ENCODE peak calls at places on chromosome 9, in eight cellular contexts. F, J, S, R, Y, T, P and N are unnamed samples.

GRCh38 chr9:133991964-133992779 is at the start of gene VAV2:
- DNase-seq in F (peak), J (peak), S (peak), R (peak), Y (no peak), T (peak), P (peak), N (peak)

GRCh38 chr9:124127290-124127646 is 115.7 kb downstream of the LHX2 start:
- DNase-seq in F (no peak), J (no peak), S (no peak), R (no peak), Y (no peak), T (no peak), P (no peak), N (no peak)

GRCh38 chr9:23611874-23612273 is 214.2 kb downstream of the ELAVL2 start:
- DNase-seq in F (no peak), J (no peak), S (no peak), R (no peak), Y (no peak), T (no peak), P (no peak), N (no peak)

GRCh38 chr9:77714077-77714549 is 66.0 kb upstream of the GNA14 start:
- DNase-seq in F (no peak), J (no peak), S (no peak), R (no peak), Y (no peak), T (no peak), P (no peak), N (no peak)

GRCh38 chr9:121360975-121361374 is 9.1 kb downstream of the STOM start:
- DNase-seq in F (no peak), J (no peak), S (no peak), R (no peak), Y (no peak), T (no peak), P (no peak), N (no peak)

GRCh38 chr9:100428871-100429654 is 2.1 kb downstream of the MSANTD3 start:
- DNase-seq in F (no peak), J (no peak), S (no peak), R (no peak), Y (peak), T (no peak), P (peak), N (no peak)

GRCh38 chr9:89850633-89851325 is 246.0 kb downstream of the GADD45G start:
- DNase-seq in F (no peak), J (no peak), S (no peak), R (no peak), Y (peak), T (no peak), P (peak), N (no peak)

GRCh38 chr9:111158375-111158774 is 120.1 kb upstream of the LPAR1 start:
- DNase-seq in F (no peak), J (no peak), S (no peak), R (no peak), Y (no peak), T (no peak), P (no peak), N (no peak)

GRCh38 chr9:113511047-113511521 is 47.6 kb downstream of the RGS3 start:
- DNase-seq in F (no peak), J (no peak), S (no peak), R (no peak), Y (no peak), T (peak), P (no peak), N (peak)

GRCh38 chr9:96344458-96345180 is 38.9 kb downstream of the SLC35D2 start:
- DNase-seq in F (peak), J (no peak), S (no peak), R (peak), Y (peak), T (peak), P (peak), N (no peak)

GRCh38 chr9:109476781-109477268 is 21.3 kb downstream of the PTPN3 start:
- DNase-seq in F (no peak), J (no peak), S (no peak), R (no peak), Y (no peak), T (no peak), P (no peak), N (no peak)

GRCh38 chr9:22379272-22379671 is 67.4 kb upstream of the DMRTA1 start:
- DNase-seq in F (no peak), J (no peak), S (no peak), R (no peak), Y (no peak), T (no peak), P (no peak), N (no peak)

GRCh38 chr9:82677086-82677485 is 385.9 kb downstream of the RASEF start:
- DNase-seq in F (no peak), J (no peak), S (no peak), R (no peak), Y (no peak), T (no peak), P (no peak), N (no peak)

GRCh38 chr9:7228786-7229185 is 471.0 kb downstream of the KDM4C start:
- DNase-seq in F (no peak), J (no peak), S (no peak), R (no peak), Y (no peak), T (no peak), P (no peak), N (no peak)

GRCh38 chr9:124754289-124754688 is 16.8 kb downstream of the NR6A1 start:
- DNase-seq in F (no peak), J (no peak), S (no peak), R (no peak), Y (no peak), T (no peak), P (no peak), N (no peak)

GRCh38 chr9:121744002-121744686 is 92.7 kb downstream of the DAB2IP start:
- DNase-seq in F (peak), J (peak), S (peak), R (peak), Y (peak), T (peak), P (peak), N (peak)